ENCODE peak calls at places on chromosome 11, in eight cellular contexts. One of them, this sample, is unnamed. For H3K9me3, the result is how much of the 10 kb centered on the place peaks cover.

GRCh38 chr11:64208086-64208795 is 1.7 kb downstream of the FERMT3 start:
- DNase-seq in Panc1: no peak
- DNase-seq in PC-3: no peak
- DNase-seq in MM.1S: no peak
- DNase-seq in GM12878: no peak
- DNase-seq in fibroblast of lung: no peak
- DNase-seq in psoas muscle: no peak
- DNase-seq in PC-9: no peak
- DNase-seq in this sample: no peak

GRCh38 chr11:126925321-126926093 is 75.1 kb downstream of the KIRREL3 start:
- DNase-seq in PC-3: peak
- DNase-seq in PC-9: no peak
- DNase-seq in fibroblast of lung: peak
- DNase-seq in psoas muscle: no peak
- DNase-seq in GM12878: no peak
- DNase-seq in MM.1S: no peak
- DNase-seq in Panc1: no peak
- DNase-seq in this sample: no peak

GRCh38 chr11:19712281-19713220 is at the start of gene NAV2:
- DNase-seq in MM.1S: peak
- DNase-seq in Panc1: peak
- DNase-seq in fibroblast of lung: peak
- DNase-seq in PC-3: peak
- DNase-seq in PC-9: peak
- DNase-seq in psoas muscle: peak
- DNase-seq in GM12878: peak
- DNase-seq in this sample: peak

GRCh38 chr11:69436041-69436982 is 45.2 kb upstream of the LINC01488 start:
- DNase-seq in fibroblast of lung: no peak
- DNase-seq in Panc1: no peak
- DNase-seq in psoas muscle: peak
- DNase-seq in MM.1S: no peak
- DNase-seq in PC-3: no peak
- DNase-seq in PC-9: no peak
- DNase-seq in GM12878: no peak
- DNase-seq in this sample: peak

GRCh38 chr11:47179655-47179991 is 2.9 kb upstream of the ARFGAP2 start:
- DNase-seq in fibroblast of lung: no peak
- DNase-seq in psoas muscle: peak
- DNase-seq in PC-3: peak
- DNase-seq in GM12878: peak
- DNase-seq in Panc1: no peak
- DNase-seq in PC-9: peak
- DNase-seq in MM.1S: peak
- DNase-seq in this sample: no peak

GRCh38 chr11:94938399-94939055 is 34.8 kb downstream of the CWC15 start:
- DNase-seq in PC-3: peak
- DNase-seq in MM.1S: no peak
- DNase-seq in GM12878: no peak
- DNase-seq in Panc1: no peak
- DNase-seq in PC-9: no peak
- DNase-seq in psoas muscle: peak
- DNase-seq in fibroblast of lung: peak
- DNase-seq in this sample: peak

GRCh38 chr11:13210424-13210823 is 67.2 kb upstream of the BMAL1 start:
- DNase-seq in PC-9: peak
- DNase-seq in fibroblast of lung: peak
- DNase-seq in psoas muscle: peak
- DNase-seq in MM.1S: peak
- DNase-seq in GM12878: no peak
- DNase-seq in PC-3: peak
- DNase-seq in Panc1: peak
- DNase-seq in this sample: peak

GRCh38 chr11:124717786-124718634 is 21.7 kb upstream of the NRGN start:
- DNase-seq in PC-3: peak
- DNase-seq in MM.1S: peak
- DNase-seq in Panc1: no peak
- DNase-seq in GM12878: no peak
- DNase-seq in fibroblast of lung: peak
- DNase-seq in psoas muscle: peak
- DNase-seq in PC-9: no peak
- DNase-seq in this sample: peak

GRCh38 chr11:13126430-13126829 is 117.3 kb downstream of the RASSF10 start:
- DNase-seq in MM.1S: no peak
- DNase-seq in PC-3: peak
- DNase-seq in PC-9: peak
- DNase-seq in GM12878: no peak
- DNase-seq in psoas muscle: no peak
- DNase-seq in fibroblast of lung: peak
- DNase-seq in Panc1: no peak
- DNase-seq in this sample: no peak

GRCh38 chr11:108698844-108699642 is 34.2 kb downstream of the DDX10 start:
- DNase-seq in MM.1S: no peak
- DNase-seq in fibroblast of lung: peak
- DNase-seq in PC-3: no peak
- DNase-seq in psoas muscle: no peak
- DNase-seq in GM12878: peak
- DNase-seq in Panc1: no peak
- DNase-seq in PC-9: no peak
- DNase-seq in this sample: no peak

GRCh38 chr11:18264677-18265542 is 1.2 kb upstream of the SAA1 start:
- DNase-seq in fibroblast of lung: no peak
- DNase-seq in GM12878: no peak
- DNase-seq in PC-3: no peak
- DNase-seq in PC-9: no peak
- DNase-seq in psoas muscle: no peak
- DNase-seq in Panc1: no peak
- DNase-seq in MM.1S: no peak
- DNase-seq in this sample: no peak

GRCh38 chr11:20464566-20464965 is 77.0 kb downstream of the PRMT3 start:
- DNase-seq in psoas muscle: no peak
- DNase-seq in PC-3: no peak
- DNase-seq in GM12878: no peak
- DNase-seq in PC-9: no peak
- DNase-seq in fibroblast of lung: no peak
- DNase-seq in Panc1: no peak
- DNase-seq in MM.1S: no peak
- DNase-seq in this sample: no peak

GRCh38 chr11:60121259-60121658 is 32.8 kb downstream of the MS4A2 start:
- DNase-seq in PC-9: no peak
- DNase-seq in Panc1: no peak
- DNase-seq in PC-3: no peak
- DNase-seq in MM.1S: no peak
- DNase-seq in fibroblast of lung: no peak
- DNase-seq in psoas muscle: no peak
- DNase-seq in GM12878: no peak
- DNase-seq in this sample: no peak

GRCh38 chr11:113664069-113664980 is 41.8 kb downstream of the TMPRSS5 start:
- DNase-seq in PC-3: peak
- DNase-seq in psoas muscle: no peak
- DNase-seq in fibroblast of lung: peak
- DNase-seq in MM.1S: no peak
- DNase-seq in Panc1: no peak
- DNase-seq in PC-9: no peak
- DNase-seq in GM12878: no peak
- DNase-seq in this sample: no peak

GRCh38 chr11:110858556-110858921 is 146.3 kb upstream of the ARHGAP20 start:
- DNase-seq in PC-3: no peak
- DNase-seq in fibroblast of lung: no peak
- DNase-seq in Panc1: no peak
- DNase-seq in MM.1S: no peak
- DNase-seq in GM12878: no peak
- DNase-seq in PC-9: no peak
- DNase-seq in psoas muscle: peak
- DNase-seq in this sample: no peak
- H3K27ac ChIP-seq in PC-3: no peak
- H3K27ac ChIP-seq in fibroblast of lung: peak
- H3K27ac ChIP-seq in Panc1: no peak
- H3K27ac ChIP-seq in MM.1S: no peak
- H3K27ac ChIP-seq in GM12878: no peak
- H3K27ac ChIP-seq in PC-9: no peak
- H3K27ac ChIP-seq in psoas muscle: no peak
- H3K27ac ChIP-seq in this sample: no peak

DNA sequence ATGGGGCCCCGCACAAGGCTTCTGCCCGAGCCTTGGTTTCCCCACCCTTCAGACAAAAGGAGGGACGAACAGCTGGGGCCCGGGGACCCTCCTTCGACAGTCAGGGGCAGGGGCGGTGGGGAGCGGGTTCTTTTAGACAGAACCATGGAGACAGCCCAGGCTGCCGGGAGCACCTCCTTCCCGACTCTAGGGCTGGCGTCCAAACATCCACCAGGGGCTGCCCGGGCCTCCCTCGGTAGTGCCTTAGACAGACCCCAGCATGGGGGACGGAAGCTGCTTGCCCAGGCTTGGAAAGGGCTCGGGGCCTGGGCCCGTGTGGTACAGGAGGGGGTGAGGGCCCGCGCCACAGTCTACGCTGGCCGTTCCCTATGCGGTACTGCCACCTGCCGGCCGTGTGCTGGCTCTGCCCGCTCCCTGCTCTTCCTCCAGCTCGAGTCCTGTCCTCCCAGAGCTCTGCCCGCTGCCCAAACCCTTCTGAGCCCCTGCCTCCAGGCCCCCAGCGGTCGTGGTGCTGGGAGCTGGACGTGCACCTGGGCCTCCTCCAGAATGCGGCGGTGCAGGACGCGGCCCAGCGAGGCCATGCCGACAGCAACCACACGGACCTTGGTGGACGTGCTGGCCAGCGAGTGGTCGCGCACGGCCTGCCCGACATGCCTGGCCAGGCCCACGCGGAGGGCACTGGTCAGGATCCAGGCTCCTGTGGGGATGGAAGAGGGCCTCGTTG is 20.1 kb downstream of the TSSC4 start:
- DNase-seq in MM.1S: peak
- DNase-seq in PC-3: peak
- DNase-seq in GM12878: no peak
- DNase-seq in fibroblast of lung: peak
- DNase-seq in Panc1: no peak
- DNase-seq in psoas muscle: peak
- DNase-seq in PC-9: peak
- DNase-seq in this sample: peak
- TF ChIP-seq CTCF in MM.1S: peak
- TF ChIP-seq CTCF in PC-3: peak
- TF ChIP-seq CTCF in GM12878: peak
- TF ChIP-seq CTCF in fibroblast of lung: peak
- TF ChIP-seq CTCF in Panc1: peak
- TF ChIP-seq CTCF in psoas muscle: peak
- TF ChIP-seq CTCF in PC-9: peak
- TF ChIP-seq CTCF in this sample: peak

GRCh38 chr11:70607561-70607960 is 209.2 kb downstream of the CTTN start:
- DNase-seq in PC-9: no peak
- DNase-seq in GM12878: no peak
- DNase-seq in MM.1S: no peak
- DNase-seq in fibroblast of lung: no peak
- DNase-seq in PC-3: no peak
- DNase-seq in Panc1: no peak
- DNase-seq in psoas muscle: peak
- DNase-seq in this sample: no peak
- H3K9me3 ChIP-seq in PC-9: under half
- H3K9me3 ChIP-seq in GM12878: under half
- H3K9me3 ChIP-seq in MM.1S: under half
- H3K9me3 ChIP-seq in fibroblast of lung: under half
- H3K9me3 ChIP-seq in PC-3: under half
- H3K9me3 ChIP-seq in Panc1: under half
- H3K9me3 ChIP-seq in psoas muscle: under half
- H3K9me3 ChIP-seq in this sample: under half

GRCh38 chr11:2529173-2529572 is 84.4 kb downstream of the KCNQ1 start:
- DNase-seq in psoas muscle: no peak
- DNase-seq in GM12878: no peak
- DNase-seq in PC-9: no peak
- DNase-seq in PC-3: no peak
- DNase-seq in MM.1S: no peak
- DNase-seq in fibroblast of lung: no peak
- DNase-seq in Panc1: no peak
- DNase-seq in this sample: peak
- H3K27ac ChIP-seq in psoas muscle: no peak
- H3K27ac ChIP-seq in GM12878: no peak
- H3K27ac ChIP-seq in PC-9: no peak
- H3K27ac ChIP-seq in PC-3: no peak
- H3K27ac ChIP-seq in MM.1S: no peak
- H3K27ac ChIP-seq in fibroblast of lung: no peak
- H3K27ac ChIP-seq in Panc1: no peak
- H3K27ac ChIP-seq in this sample: no peak